ENCODE peak calls at places on chromosome 22, in eight cellular contexts. One of them, this sample, is unnamed.
A peak's percentile ranks its signal among the peaks of the same experiment; 100 is the strongest.

GRCh38 chr22:20918663-20919220 is 1.5 kb downstream of the CRKL start:
- DNase-seq in anterior cingulate cortex: no peak
- DNase-seq in amygdala: no peak
- DNase-seq in stimulated activated CD4-positive, alpha-beta T cell treated with anti-CD3 and anti-CD28 coated beads, Interleukin-2, amount 100 ng/mL, for 48 hours: no peak
- DNase-seq in transverse colon: no peak
- DNase-seq in stromal cell of bone marrow: no peak
- DNase-seq in activated CD4-positive, alpha-beta T cell treated with anti-CD3 and anti-CD28 coated beads, Interleukin-2, amount 10 ng/mL, durations not matched to agents 7 days and 5 days: no peak
- DNase-seq in activated T-cell treated with anti-CD3 and anti-CD28 coated beads, Interleukin-2, amount 50 U/mL, for 1 hour: no peak
- DNase-seq in this sample: peak; percentile 20

GRCh38 chr22:40898850-40899357 is 37.0 kb upstream of the DNAJB7 start:
- DNase-seq in anterior cingulate cortex: no peak
- DNase-seq in amygdala: no peak
- DNase-seq in stimulated activated CD4-positive, alpha-beta T cell treated with anti-CD3 and anti-CD28 coated beads, Interleukin-2, amount 100 ng/mL, for 48 hours: peak; percentile 6
- DNase-seq in transverse colon: no peak
- DNase-seq in stromal cell of bone marrow: peak; percentile 42
- DNase-seq in activated CD4-positive, alpha-beta T cell treated with anti-CD3 and anti-CD28 coated beads, Interleukin-2, amount 10 ng/mL, durations not matched to agents 7 days and 5 days: peak; percentile 27
- DNase-seq in activated T-cell treated with anti-CD3 and anti-CD28 coated beads, Interleukin-2, amount 50 U/mL, for 1 hour: no peak
- DNase-seq in this sample: peak; percentile 65

GRCh38 chr22:24583972-24584790 is 8.7 kb downstream of the LRRC75B start:
- DNase-seq in anterior cingulate cortex: no peak
- DNase-seq in amygdala: no peak
- DNase-seq in stimulated activated CD4-positive, alpha-beta T cell treated with anti-CD3 and anti-CD28 coated beads, Interleukin-2, amount 100 ng/mL, for 48 hours: no peak
- DNase-seq in transverse colon: no peak
- DNase-seq in stromal cell of bone marrow: no peak
- DNase-seq in activated CD4-positive, alpha-beta T cell treated with anti-CD3 and anti-CD28 coated beads, Interleukin-2, amount 10 ng/mL, durations not matched to agents 7 days and 5 days: no peak
- DNase-seq in activated T-cell treated with anti-CD3 and anti-CD28 coated beads, Interleukin-2, amount 50 U/mL, for 1 hour: no peak
- DNase-seq in this sample: no peak

GRCh38 chr22:50174382-50175190 is 4.1 kb downstream of the PANX2 start:
- DNase-seq in anterior cingulate cortex: no peak
- DNase-seq in amygdala: no peak
- DNase-seq in stimulated activated CD4-positive, alpha-beta T cell treated with anti-CD3 and anti-CD28 coated beads, Interleukin-2, amount 100 ng/mL, for 48 hours: no peak
- DNase-seq in transverse colon: no peak
- DNase-seq in stromal cell of bone marrow: no peak
- DNase-seq in activated CD4-positive, alpha-beta T cell treated with anti-CD3 and anti-CD28 coated beads, Interleukin-2, amount 10 ng/mL, durations not matched to agents 7 days and 5 days: no peak
- DNase-seq in activated T-cell treated with anti-CD3 and anti-CD28 coated beads, Interleukin-2, amount 50 U/mL, for 1 hour: no peak
- DNase-seq in this sample: no peak

GRCh38 chr22:28873183-28873964 is 10.0 kb upstream of the ZNRF3 start:
- DNase-seq in anterior cingulate cortex: no peak
- DNase-seq in amygdala: no peak
- DNase-seq in stimulated activated CD4-positive, alpha-beta T cell treated with anti-CD3 and anti-CD28 coated beads, Interleukin-2, amount 100 ng/mL, for 48 hours: no peak
- DNase-seq in transverse colon: no peak
- DNase-seq in stromal cell of bone marrow: no peak
- DNase-seq in activated CD4-positive, alpha-beta T cell treated with anti-CD3 and anti-CD28 coated beads, Interleukin-2, amount 10 ng/mL, durations not matched to agents 7 days and 5 days: no peak
- DNase-seq in activated T-cell treated with anti-CD3 and anti-CD28 coated beads, Interleukin-2, amount 50 U/mL, for 1 hour: no peak
- DNase-seq in this sample: no peak

GRCh38 chr22:39997939-39998726 is 3.4 kb downstream of the FAM83F start:
- DNase-seq in anterior cingulate cortex: no peak
- DNase-seq in amygdala: no peak
- DNase-seq in stimulated activated CD4-positive, alpha-beta T cell treated with anti-CD3 and anti-CD28 coated beads, Interleukin-2, amount 100 ng/mL, for 48 hours: no peak
- DNase-seq in transverse colon: peak; percentile 79
- DNase-seq in stromal cell of bone marrow: no peak
- DNase-seq in activated CD4-positive, alpha-beta T cell treated with anti-CD3 and anti-CD28 coated beads, Interleukin-2, amount 10 ng/mL, durations not matched to agents 7 days and 5 days: no peak
- DNase-seq in activated T-cell treated with anti-CD3 and anti-CD28 coated beads, Interleukin-2, amount 50 U/mL, for 1 hour: no peak
- DNase-seq in this sample: peak; percentile 86

GRCh38 chr22:19497245-19497644 is 17.5 kb downstream of the CDC45 start:
- DNase-seq in anterior cingulate cortex: no peak
- DNase-seq in amygdala: no peak
- DNase-seq in stimulated activated CD4-positive, alpha-beta T cell treated with anti-CD3 and anti-CD28 coated beads, Interleukin-2, amount 100 ng/mL, for 48 hours: no peak
- DNase-seq in transverse colon: no peak
- DNase-seq in stromal cell of bone marrow: peak; percentile 62
- DNase-seq in activated CD4-positive, alpha-beta T cell treated with anti-CD3 and anti-CD28 coated beads, Interleukin-2, amount 10 ng/mL, durations not matched to agents 7 days and 5 days: no peak
- DNase-seq in activated T-cell treated with anti-CD3 and anti-CD28 coated beads, Interleukin-2, amount 50 U/mL, for 1 hour: no peak
- DNase-seq in this sample: no peak

GRCh38 chr22:47189056-47189916 is 426.8 kb downstream of the TBC1D22A start:
- DNase-seq in anterior cingulate cortex: no peak
- DNase-seq in amygdala: no peak
- DNase-seq in stimulated activated CD4-positive, alpha-beta T cell treated with anti-CD3 and anti-CD28 coated beads, Interleukin-2, amount 100 ng/mL, for 48 hours: no peak
- DNase-seq in transverse colon: peak; percentile 3
- DNase-seq in stromal cell of bone marrow: no peak
- DNase-seq in activated CD4-positive, alpha-beta T cell treated with anti-CD3 and anti-CD28 coated beads, Interleukin-2, amount 10 ng/mL, durations not matched to agents 7 days and 5 days: no peak
- DNase-seq in activated T-cell treated with anti-CD3 and anti-CD28 coated beads, Interleukin-2, amount 50 U/mL, for 1 hour: peak; percentile 8
- DNase-seq in this sample: no peak

GRCh38 chr22:29647954-29648737 is 44.7 kb downstream of the NF2 start:
- DNase-seq in anterior cingulate cortex: no peak
- DNase-seq in amygdala: no peak
- DNase-seq in stimulated activated CD4-positive, alpha-beta T cell treated with anti-CD3 and anti-CD28 coated beads, Interleukin-2, amount 100 ng/mL, for 48 hours: no peak
- DNase-seq in transverse colon: no peak
- DNase-seq in stromal cell of bone marrow: no peak
- DNase-seq in activated CD4-positive, alpha-beta T cell treated with anti-CD3 and anti-CD28 coated beads, Interleukin-2, amount 10 ng/mL, durations not matched to agents 7 days and 5 days: no peak
- DNase-seq in activated T-cell treated with anti-CD3 and anti-CD28 coated beads, Interleukin-2, amount 50 U/mL, for 1 hour: no peak
- DNase-seq in this sample: no peak

GRCh38 chr22:27913162-27913741 is 5.8 kb downstream of the PITPNB start:
- DNase-seq in anterior cingulate cortex: no peak
- DNase-seq in amygdala: no peak
- DNase-seq in stimulated activated CD4-positive, alpha-beta T cell treated with anti-CD3 and anti-CD28 coated beads, Interleukin-2, amount 100 ng/mL, for 48 hours: no peak
- DNase-seq in transverse colon: no peak
- DNase-seq in stromal cell of bone marrow: no peak
- DNase-seq in activated CD4-positive, alpha-beta T cell treated with anti-CD3 and anti-CD28 coated beads, Interleukin-2, amount 10 ng/mL, durations not matched to agents 7 days and 5 days: no peak
- DNase-seq in activated T-cell treated with anti-CD3 and anti-CD28 coated beads, Interleukin-2, amount 50 U/mL, for 1 hour: no peak
- DNase-seq in this sample: no peak

GRCh38 chr22:37018086-37018814 is 997 bp downstream of the TST start:
- DNase-seq in anterior cingulate cortex: no peak
- DNase-seq in amygdala: no peak
- DNase-seq in stimulated activated CD4-positive, alpha-beta T cell treated with anti-CD3 and anti-CD28 coated beads, Interleukin-2, amount 100 ng/mL, for 48 hours: no peak
- DNase-seq in transverse colon: no peak
- DNase-seq in stromal cell of bone marrow: no peak
- DNase-seq in activated CD4-positive, alpha-beta T cell treated with anti-CD3 and anti-CD28 coated beads, Interleukin-2, amount 10 ng/mL, durations not matched to agents 7 days and 5 days: no peak
- DNase-seq in activated T-cell treated with anti-CD3 and anti-CD28 coated beads, Interleukin-2, amount 50 U/mL, for 1 hour: no peak
- DNase-seq in this sample: no peak

GRCh38 chr22:22110548-22111266 is 128.1 kb upstream of the TOP3B start:
- DNase-seq in anterior cingulate cortex: peak; percentile 8
- DNase-seq in amygdala: peak; percentile 30
- DNase-seq in stimulated activated CD4-positive, alpha-beta T cell treated with anti-CD3 and anti-CD28 coated beads, Interleukin-2, amount 100 ng/mL, for 48 hours: peak; percentile 38
- DNase-seq in transverse colon: peak; percentile 51
- DNase-seq in stromal cell of bone marrow: peak; percentile 40
- DNase-seq in activated CD4-positive, alpha-beta T cell treated with anti-CD3 and anti-CD28 coated beads, Interleukin-2, amount 10 ng/mL, durations not matched to agents 7 days and 5 days: peak; percentile 65
- DNase-seq in activated T-cell treated with anti-CD3 and anti-CD28 coated beads, Interleukin-2, amount 50 U/mL, for 1 hour: peak; percentile 30
- DNase-seq in this sample: peak; percentile 35

GRCh38 chr22:47474895-47475294 is 712.4 kb downstream of the TBC1D22A start:
- DNase-seq in anterior cingulate cortex: no peak
- DNase-seq in amygdala: no peak
- DNase-seq in stimulated activated CD4-positive, alpha-beta T cell treated with anti-CD3 and anti-CD28 coated beads, Interleukin-2, amount 100 ng/mL, for 48 hours: no peak
- DNase-seq in transverse colon: no peak
- DNase-seq in stromal cell of bone marrow: no peak
- DNase-seq in activated CD4-positive, alpha-beta T cell treated with anti-CD3 and anti-CD28 coated beads, Interleukin-2, amount 10 ng/mL, durations not matched to agents 7 days and 5 days: no peak
- DNase-seq in activated T-cell treated with anti-CD3 and anti-CD28 coated beads, Interleukin-2, amount 50 U/mL, for 1 hour: no peak
- DNase-seq in this sample: no peak

This sample was measured in NCI-H82.